ENCODE peak calls at places on chromosome 5, in six cellular contexts. One of them, this sample, is unnamed.

GRCh38 chr5:166713281-166713680 is 1578.2 kb upstream of the WWC1 start:
- DNase-seq in uterus: no peak
- DNase-seq in right lobe of liver: no peak
- DNase-seq in Peyer's patch: no peak
- DNase-seq in prostate gland: no peak
- DNase-seq in astrocyte of the spinal cord: no peak
- DNase-seq in this sample: no peak

GRCh38 chr5:55933377-55934116 is 61.2 kb downstream of the IL6ST start:
- DNase-seq in uterus: no peak
- DNase-seq in right lobe of liver: no peak
- DNase-seq in Peyer's patch: no peak
- DNase-seq in prostate gland: no peak
- DNase-seq in astrocyte of the spinal cord: no peak
- DNase-seq in this sample: no peak

GRCh38 chr5:87074934-87075541 is 192.6 kb upstream of the RASA1 start:
- DNase-seq in uterus: no peak
- DNase-seq in right lobe of liver: no peak
- DNase-seq in Peyer's patch: no peak
- DNase-seq in prostate gland: no peak
- DNase-seq in astrocyte of the spinal cord: no peak
- DNase-seq in this sample: no peak

GRCh38 chr5:2913306-2913705 is 161.8 kb upstream of the IRX2 start:
- DNase-seq in uterus: no peak
- DNase-seq in right lobe of liver: no peak
- DNase-seq in Peyer's patch: no peak
- DNase-seq in prostate gland: no peak
- DNase-seq in astrocyte of the spinal cord: no peak
- DNase-seq in this sample: no peak

GRCh38 chr5:57653636-57654290 is 171.2 kb upstream of the ACTBL2 start:
- DNase-seq in uterus: no peak
- DNase-seq in right lobe of liver: no peak
- DNase-seq in Peyer's patch: no peak
- DNase-seq in prostate gland: no peak
- DNase-seq in astrocyte of the spinal cord: no peak
- DNase-seq in this sample: no peak

GRCh38 chr5:168114444-168115017 is 176.9 kb upstream of the WWC1 start:
- DNase-seq in uterus: no peak
- DNase-seq in right lobe of liver: peak
- DNase-seq in Peyer's patch: peak
- DNase-seq in prostate gland: no peak
- DNase-seq in astrocyte of the spinal cord: peak
- DNase-seq in this sample: no peak

GRCh38 chr5:61933787-61934626 is 372.0 kb upstream of the KIF2A start:
- DNase-seq in uterus: no peak
- DNase-seq in right lobe of liver: no peak
- DNase-seq in Peyer's patch: no peak
- DNase-seq in prostate gland: peak
- DNase-seq in astrocyte of the spinal cord: peak
- DNase-seq in this sample: peak

GRCh38 chr5:148378670-148379069 is 5.1 kb upstream of the FBXO38 start:
- DNase-seq in uterus: no peak
- DNase-seq in right lobe of liver: no peak
- DNase-seq in Peyer's patch: no peak
- DNase-seq in prostate gland: no peak
- DNase-seq in astrocyte of the spinal cord: no peak
- DNase-seq in this sample: no peak

GRCh38 chr5:75463726-75464125 is 47.7 kb downstream of the CERT1 start:
- DNase-seq in uterus: no peak
- DNase-seq in right lobe of liver: no peak
- DNase-seq in Peyer's patch: no peak
- DNase-seq in prostate gland: no peak
- DNase-seq in astrocyte of the spinal cord: no peak
- DNase-seq in this sample: no peak

GRCh38 chr5:38515648-38516047 is 40.8 kb downstream of the LIFR start:
- DNase-seq in uterus: no peak
- DNase-seq in right lobe of liver: no peak
- DNase-seq in Peyer's patch: no peak
- DNase-seq in prostate gland: no peak
- DNase-seq in astrocyte of the spinal cord: no peak
- DNase-seq in this sample: no peak

GRCh38 chr5:153699035-153699434 is 208.6 kb downstream of the GRIA1 start:
- DNase-seq in uterus: no peak
- DNase-seq in right lobe of liver: no peak
- DNase-seq in Peyer's patch: no peak
- DNase-seq in prostate gland: no peak
- DNase-seq in astrocyte of the spinal cord: no peak
- DNase-seq in this sample: no peak

GRCh38 chr5:11385901-11386293 is 518.3 kb downstream of the CTNND2 start:
- DNase-seq in uterus: no peak
- DNase-seq in right lobe of liver: no peak
- DNase-seq in Peyer's patch: no peak
- DNase-seq in prostate gland: no peak
- DNase-seq in astrocyte of the spinal cord: no peak
- DNase-seq in this sample: no peak

GRCh38 chr5:134651531-134651930 is 2.9 kb downstream of the SEC24A start:
- DNase-seq in uterus: no peak
- DNase-seq in right lobe of liver: no peak
- DNase-seq in Peyer's patch: no peak
- DNase-seq in prostate gland: no peak
- DNase-seq in astrocyte of the spinal cord: no peak
- DNase-seq in this sample: no peak

GRCh38 chr5:135944967-135945560 is 9.7 kb downstream of the LECT2 start:
- DNase-seq in uterus: peak
- DNase-seq in right lobe of liver: no peak
- DNase-seq in Peyer's patch: no peak
- DNase-seq in prostate gland: peak
- DNase-seq in astrocyte of the spinal cord: peak
- DNase-seq in this sample: peak

GRCh38 chr5:124418390-124418789 is 328.0 kb downstream of the ZNF608 start:
- DNase-seq in uterus: no peak
- DNase-seq in right lobe of liver: no peak
- DNase-seq in Peyer's patch: no peak
- DNase-seq in prostate gland: no peak
- DNase-seq in astrocyte of the spinal cord: no peak
- DNase-seq in this sample: no peak

GRCh38 chr5:124410539-124410938 is 335.9 kb downstream of the ZNF608 start:
- DNase-seq in uterus: no peak
- DNase-seq in right lobe of liver: no peak
- DNase-seq in Peyer's patch: no peak
- DNase-seq in prostate gland: no peak
- DNase-seq in astrocyte of the spinal cord: no peak
- DNase-seq in this sample: no peak

GRCh38 chr5:124419531-124419930 is 326.9 kb downstream of the ZNF608 start:
- DNase-seq in uterus: no peak
- DNase-seq in right lobe of liver: no peak
- DNase-seq in Peyer's patch: no peak
- DNase-seq in prostate gland: no peak
- DNase-seq in astrocyte of the spinal cord: no peak
- DNase-seq in this sample: no peak

GRCh38 chr5:124411089-124411488 is 335.4 kb downstream of the ZNF608 start:
- DNase-seq in uterus: no peak
- DNase-seq in right lobe of liver: no peak
- DNase-seq in Peyer's patch: no peak
- DNase-seq in prostate gland: no peak
- DNase-seq in astrocyte of the spinal cord: peak
- DNase-seq in this sample: no peak

DNA sequence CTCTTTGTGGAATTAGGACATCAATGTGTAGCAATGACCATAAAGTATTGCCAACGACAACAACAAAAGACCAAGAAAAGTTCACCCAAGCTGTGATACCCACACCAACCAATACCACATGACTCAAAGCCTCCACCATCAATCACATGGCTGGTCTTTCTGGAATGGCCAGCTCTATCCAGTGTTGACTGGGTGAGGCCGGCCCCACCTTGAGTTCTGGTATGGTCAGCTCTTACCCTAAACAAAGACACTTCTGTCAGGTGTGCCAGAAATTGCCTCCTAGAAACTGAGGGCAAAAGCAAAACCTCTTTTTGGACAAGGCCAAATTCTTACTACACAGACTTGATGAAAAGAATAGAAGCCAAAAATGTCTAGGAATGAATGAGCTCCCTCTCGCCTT is 331.5 kb downstream of the ZNF608 start:
- DNase-seq in uterus: no peak
- DNase-seq in right lobe of liver: no peak
- DNase-seq in Peyer's patch: no peak
- DNase-seq in prostate gland: no peak
- DNase-seq in astrocyte of the spinal cord: no peak
- DNase-seq in this sample: no peak
- TF ChIP-seq CTCF in uterus: no peak
- TF ChIP-seq CTCF in right lobe of liver: no peak
- TF ChIP-seq CTCF in Peyer's patch: no peak
- TF ChIP-seq CTCF in prostate gland: no peak
- TF ChIP-seq CTCF in astrocyte of the spinal cord: no peak
- TF ChIP-seq CTCF in this sample: no peak

GRCh38 chr5:321233-321725 is at the start of gene AHRR:
- DNase-seq in uterus: no peak
- DNase-seq in right lobe of liver: no peak
- DNase-seq in Peyer's patch: peak
- DNase-seq in prostate gland: peak
- DNase-seq in astrocyte of the spinal cord: peak
- DNase-seq in this sample: no peak
- H3K4me3 ChIP-seq in uterus: peak
- H3K4me3 ChIP-seq in right lobe of liver: peak
- H3K4me3 ChIP-seq in Peyer's patch: peak
- H3K4me3 ChIP-seq in prostate gland: peak
- H3K4me3 ChIP-seq in astrocyte of the spinal cord: peak
- H3K4me3 ChIP-seq in this sample: peak

GRCh38 chr5:42517164-42517563 is 93.9 kb downstream of the GHR start:
- DNase-seq in uterus: no peak
- DNase-seq in right lobe of liver: no peak
- DNase-seq in Peyer's patch: no peak
- DNase-seq in prostate gland: no peak
- DNase-seq in astrocyte of the spinal cord: no peak
- DNase-seq in this sample: no peak

GRCh38 chr5:42513246-42513645 is 90.0 kb downstream of the GHR start:
- DNase-seq in uterus: no peak
- DNase-seq in right lobe of liver: no peak
- DNase-seq in Peyer's patch: no peak
- DNase-seq in prostate gland: no peak
- DNase-seq in astrocyte of the spinal cord: no peak
- DNase-seq in this sample: no peak

GRCh38 chr5:42515504-42515903 is 92.3 kb downstream of the GHR start:
- DNase-seq in uterus: no peak
- DNase-seq in right lobe of liver: no peak
- DNase-seq in Peyer's patch: no peak
- DNase-seq in prostate gland: no peak
- DNase-seq in astrocyte of the spinal cord: no peak
- DNase-seq in this sample: no peak

GRCh38 chr5:42516282-42517042 is 93.2 kb downstream of the GHR start:
- DNase-seq in uterus: no peak
- DNase-seq in right lobe of liver: no peak
- DNase-seq in Peyer's patch: no peak
- DNase-seq in prostate gland: no peak
- DNase-seq in astrocyte of the spinal cord: no peak
- DNase-seq in this sample: no peak

GRCh38 chr5:42514759-42515158 is 91.5 kb downstream of the GHR start:
- DNase-seq in uterus: no peak
- DNase-seq in right lobe of liver: no peak
- DNase-seq in Peyer's patch: no peak
- DNase-seq in prostate gland: no peak
- DNase-seq in astrocyte of the spinal cord: no peak
- DNase-seq in this sample: no peak
- TF ChIP-seq CTCF in uterus: no peak
- TF ChIP-seq CTCF in right lobe of liver: peak
- TF ChIP-seq CTCF in Peyer's patch: no peak
- TF ChIP-seq CTCF in prostate gland: no peak
- TF ChIP-seq CTCF in astrocyte of the spinal cord: no peak
- TF ChIP-seq CTCF in this sample: no peak

GRCh38 chr5:74430910-74431309 is 209.6 kb downstream of the ENC1 start:
- DNase-seq in uterus: no peak
- DNase-seq in right lobe of liver: no peak
- DNase-seq in Peyer's patch: no peak
- DNase-seq in prostate gland: no peak
- DNase-seq in astrocyte of the spinal cord: no peak
- DNase-seq in this sample: no peak
- H3K4me3 ChIP-seq in uterus: no peak
- H3K4me3 ChIP-seq in right lobe of liver: no peak
- H3K4me3 ChIP-seq in Peyer's patch: no peak
- H3K4me3 ChIP-seq in prostate gland: no peak
- H3K4me3 ChIP-seq in astrocyte of the spinal cord: no peak
- H3K4me3 ChIP-seq in this sample: no peak

GRCh38 chr5:10140195-10140973 is 109.3 kb downstream of the ATPSCKMT start:
- DNase-seq in uterus: no peak
- DNase-seq in right lobe of liver: no peak
- DNase-seq in Peyer's patch: no peak
- DNase-seq in prostate gland: no peak
- DNase-seq in astrocyte of the spinal cord: no peak
- DNase-seq in this sample: no peak
- TF ChIP-seq CTCF in uterus: no peak
- TF ChIP-seq CTCF in right lobe of liver: no peak
- TF ChIP-seq CTCF in Peyer's patch: no peak
- TF ChIP-seq CTCF in prostate gland: no peak
- TF ChIP-seq CTCF in astrocyte of the spinal cord: peak
- TF ChIP-seq CTCF in this sample: peak

GRCh38 chr5:54531536-54531935 is 14.0 kb downstream of the SNX18 start:
- DNase-seq in uterus: no peak
- DNase-seq in right lobe of liver: no peak
- DNase-seq in Peyer's patch: no peak
- DNase-seq in prostate gland: no peak
- DNase-seq in astrocyte of the spinal cord: peak
- DNase-seq in this sample: no peak

GRCh38 chr5:54537720-54538119 is 20.2 kb downstream of the SNX18 start:
- DNase-seq in uterus: no peak
- DNase-seq in right lobe of liver: no peak
- DNase-seq in Peyer's patch: no peak
- DNase-seq in prostate gland: no peak
- DNase-seq in astrocyte of the spinal cord: no peak
- DNase-seq in this sample: no peak

GRCh38 chr5:54535149-54535844 is 17.7 kb downstream of the SNX18 start:
- DNase-seq in uterus: no peak
- DNase-seq in right lobe of liver: no peak
- DNase-seq in Peyer's patch: no peak
- DNase-seq in prostate gland: no peak
- DNase-seq in astrocyte of the spinal cord: no peak
- DNase-seq in this sample: no peak

GRCh38 chr5:54534306-54534705 is 16.7 kb downstream of the SNX18 start:
- DNase-seq in uterus: no peak
- DNase-seq in right lobe of liver: no peak
- DNase-seq in Peyer's patch: no peak
- DNase-seq in prostate gland: no peak
- DNase-seq in astrocyte of the spinal cord: no peak
- DNase-seq in this sample: no peak

GRCh38 chr5:54533541-54534179 is 16.1 kb downstream of the SNX18 start:
- DNase-seq in uterus: peak
- DNase-seq in right lobe of liver: no peak
- DNase-seq in Peyer's patch: no peak
- DNase-seq in prostate gland: peak
- DNase-seq in astrocyte of the spinal cord: no peak
- DNase-seq in this sample: no peak
- H3K4me3 ChIP-seq in uterus: no peak
- H3K4me3 ChIP-seq in right lobe of liver: no peak
- H3K4me3 ChIP-seq in Peyer's patch: no peak
- H3K4me3 ChIP-seq in prostate gland: no peak
- H3K4me3 ChIP-seq in astrocyte of the spinal cord: no peak
- H3K4me3 ChIP-seq in this sample: no peak

GRCh38 chr5:72920690-72921089 is 35.2 kb upstream of the FCHO2 start:
- DNase-seq in uterus: no peak
- DNase-seq in right lobe of liver: no peak
- DNase-seq in Peyer's patch: no peak
- DNase-seq in prostate gland: no peak
- DNase-seq in astrocyte of the spinal cord: peak
- DNase-seq in this sample: peak
- TF ChIP-seq CTCF in uterus: peak
- TF ChIP-seq CTCF in right lobe of liver: peak
- TF ChIP-seq CTCF in Peyer's patch: no peak
- TF ChIP-seq CTCF in prostate gland: peak
- TF ChIP-seq CTCF in astrocyte of the spinal cord: peak
- TF ChIP-seq CTCF in this sample: no peak